ENCODE peak calls at places on chromosomes 12 and 14, in four cellular contexts. P is AG08395, Z is coronary artery, S is non-pigmented ciliary epithelial cell. A is an unnamed sample.

GRCh38 chr14:73311710-73312035 is 74.4 kb downstream of the PAPLN start:
- DNase-seq in Z (no peak), S (no peak), P (no peak), A (no peak)

GRCh38 chr12:65643595-65644386 is 180.5 kb upstream of the HMGA2 start:
- DNase-seq in S (no peak), P (no peak), Z (no peak), A (no peak)

GRCh38 chr12:1807489-1807888 is 12.9 kb upstream of the LRTM2 start:
- DNase-seq in Z (no peak), P (no peak), S (no peak), A (peak)

GRCh38 chr12:122013136-122013535 is 8.5 kb upstream of the BCL7A start:
- DNase-seq in S (no peak), Z (no peak), P (no peak), A (no peak)

GRCh38 chr14:101114726-101115481 is 211.4 kb upstream of the RTL1 start:
- DNase-seq in P (no peak), Z (no peak), S (no peak), A (no peak)

GRCh38 chr14:94536836-94537235 is 24.4 kb upstream of the SERPINA4 start:
- DNase-seq in Z (no peak), P (no peak), S (no peak), A (no peak)

GRCh38 chr14:35046048-35046750 is at the start of gene FAM177A1:
- DNase-seq in S (peak), Z (peak), P (peak), A (peak)

GRCh38 chr12:49917126-49917787 is 13.6 kb upstream of the FAIM2 start:
- DNase-seq in S (no peak), P (no peak), Z (no peak), A (no peak)

GRCh38 chr12:5925646-5926045 is 19.4 kb downstream of the ANO2 start:
- DNase-seq in P (no peak), Z (no peak), S (no peak), A (no peak)

GRCh38 chr12:57750561-57751431 is 1.3 kb downstream of the CDK4 start:
- DNase-seq in Z (no peak), S (no peak), P (no peak), A (no peak)

GRCh38 chr14:34857689-34858449 is 17.3 kb downstream of the BAZ1A start:
- DNase-seq in P (no peak), Z (no peak), S (no peak), A (no peak)

GRCh38 chr14:70879448-70879847 is 27.8 kb upstream of the PCNX1 start:
- DNase-seq in Z (no peak), S (no peak), P (no peak), A (no peak)

GRCh38 chr12:130658561-130658960 is 57.5 kb downstream of the RIMBP2 start:
- DNase-seq in Z (no peak), S (no peak), P (no peak), A (no peak)

GRCh38 chr12:109492371-109492770 is 14.9 kb downstream of the UBE3B start:
- DNase-seq in Z (no peak), P (no peak), S (no peak), A (no peak)

A was measured in Right ventricle myocardium superior.